ENCODE peak calls at places on chromosomes 6 and 20, in five cellular contexts. E is Peyer's patch, V is heart left ventricle, Y is IMR-90, Z is colonic mucosa. G is an unnamed sample. For H3K4me1, the result is how much of the 10 kb centered on the place peaks cover.

GRCh38 chr6:122035193-122035592 is 364.3 kb upstream of the HSF2 start:
- DNase-seq in E (no peak), V (no peak), Y (no peak), Z (no peak), G (no peak)

GRCh38 chr20:58545565-58546195 is 30.5 kb upstream of the APCDD1L start:
- DNase-seq in E (no peak), V (no peak), Y (no peak), Z (no peak), G (no peak)

GRCh38 chr6:33860706-33861474 is 57.1 kb upstream of the MLN start:
- DNase-seq in E (no peak), V (no peak), Y (peak), Z (peak), G (no peak)

GRCh38 chr20:24986436-24987015 is 6.0 kb downstream of the APMAP start:
- DNase-seq in E (no peak), V (peak), Y (no peak), Z (peak), G (no peak)

GRCh38 chr20:62685781-62686555 is 22.7 kb upstream of the NTSR1 start:
- DNase-seq in E (peak), V (no peak), Y (no peak), Z (peak), G (peak)

GRCh38 chr6:30725713-30726505 is 5.8 kb downstream of the TUBB start:
- DNase-seq in E (no peak), V (no peak), Y (peak), Z (no peak), G (no peak)

GRCh38 chr6:142542704-142543233 is 241.0 kb downstream of the ADGRG6 start:
- DNase-seq in E (no peak), V (peak), Y (peak), Z (peak), G (peak)

GRCh38 chr6:163533443-163533842 is 118.9 kb downstream of the QKI start:
- DNase-seq in E (no peak), V (no peak), Y (peak), Z (no peak), G (no peak)

GRCh38 chr6:143656026-143656425 is 21.7 kb upstream of the PHACTR2 start:
- DNase-seq in E (no peak), V (no peak), Y (no peak), Z (no peak), G (no peak)

GRCh38 chr6:20416063-20416454 is 14.4 kb downstream of the E2F3 start:
- DNase-seq in E (no peak), V (no peak), Y (no peak), Z (no peak), G (no peak)

GRCh38 chr6:166029506-166029905 is 138.1 kb downstream of the TBXT start:
- DNase-seq in E (no peak), V (no peak), Y (peak), Z (no peak), G (no peak)

GRCh38 chr6:18309046-18309445 is 44.7 kb upstream of the DEK start:
- DNase-seq in E (no peak), V (no peak), Y (no peak), Z (no peak), G (no peak)

GRCh38 chr6:151239603-151240035 is at the start of gene AKAP12:
- DNase-seq in E (peak), V (peak), Y (peak), Z (peak), G (peak)

GRCh38 chr20:16263582-16263981 is 309.7 kb downstream of the KIF16B start:
- DNase-seq in E (no peak), V (no peak), Y (no peak), Z (no peak), G (no peak)

GRCh38 chr6:132021552-132022375 is 70.6 kb upstream of the CCN2 start:
- DNase-seq in E (no peak), V (no peak), Y (no peak), Z (no peak), G (no peak)

GRCh38 chr6:32607263-32607987 is 17.8 kb upstream of the HLA-DRB1 start:
- DNase-seq in E (no peak), V (no peak), Y (no peak), Z (no peak), G (no peak)

GRCh38 chr6:107823047-107823557 is 1.0 kb downstream of the SCML4 start:
- DNase-seq in E (no peak), V (no peak), Y (no peak), Z (no peak), G (no peak)

GRCh38 chr6:121559611-121560269 is 124.3 kb downstream of the GJA1 start:
- DNase-seq in E (no peak), V (no peak), Y (no peak), Z (no peak), G (no peak)

GRCh38 chr6:161142957-161143296 is 130.9 kb downstream of the AGPAT4 start:
- DNase-seq in E (no peak), V (no peak), Y (no peak), Z (no peak), G (no peak)

DNA sequence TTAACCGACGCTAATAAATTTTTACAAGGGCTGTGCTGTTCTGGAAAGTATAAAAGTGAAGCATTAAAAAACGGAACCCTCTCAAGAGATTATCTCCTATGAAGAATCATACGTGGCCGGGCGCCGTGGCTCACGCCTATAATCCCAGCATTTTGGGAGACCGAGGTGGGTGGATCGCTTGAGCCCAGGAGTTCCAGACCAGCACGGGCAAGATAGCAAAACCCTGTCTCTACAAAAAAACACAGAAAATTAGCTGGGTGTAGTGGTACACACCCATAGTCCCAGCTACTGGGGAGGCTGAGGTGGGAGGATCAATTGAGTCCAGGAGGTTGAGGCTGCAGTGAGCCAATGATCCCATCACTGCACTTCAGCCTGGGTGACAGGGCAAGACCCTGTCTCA is 83.4 kb downstream of the GMPR start:
- DNase-seq in E (no peak), V (no peak), Y (no peak), Z (no peak), G (no peak)
- H3K4me1 ChIP-seq in E (under half), V (under half), Y (under half), Z (under half), G (half or more)

GRCh38 chr6:130935978-130936377 is 108.8 kb downstream of the SMLR1 start:
- DNase-seq in E (no peak), V (no peak), Y (no peak), Z (no peak), G (no peak)

GRCh38 chr6:130934848-130935585 is 107.8 kb downstream of the SMLR1 start:
- DNase-seq in E (no peak), V (no peak), Y (no peak), Z (no peak), G (no peak)

GRCh38 chr6:130937942-130938604 is 110.9 kb downstream of the SMLR1 start:
- DNase-seq in E (no peak), V (no peak), Y (peak), Z (no peak), G (no peak)

GRCh38 chr6:130933712-130934200 is 106.5 kb downstream of the SMLR1 start:
- DNase-seq in E (no peak), V (no peak), Y (peak), Z (no peak), G (no peak)

GRCh38 chr6:130936933-130937332 is 109.7 kb downstream of the SMLR1 start:
- DNase-seq in E (no peak), V (no peak), Y (no peak), Z (no peak), G (no peak)
- H3K4me1 ChIP-seq in E (under half), V (under half), Y (under half), Z (under half), G (half or more)

DNA sequence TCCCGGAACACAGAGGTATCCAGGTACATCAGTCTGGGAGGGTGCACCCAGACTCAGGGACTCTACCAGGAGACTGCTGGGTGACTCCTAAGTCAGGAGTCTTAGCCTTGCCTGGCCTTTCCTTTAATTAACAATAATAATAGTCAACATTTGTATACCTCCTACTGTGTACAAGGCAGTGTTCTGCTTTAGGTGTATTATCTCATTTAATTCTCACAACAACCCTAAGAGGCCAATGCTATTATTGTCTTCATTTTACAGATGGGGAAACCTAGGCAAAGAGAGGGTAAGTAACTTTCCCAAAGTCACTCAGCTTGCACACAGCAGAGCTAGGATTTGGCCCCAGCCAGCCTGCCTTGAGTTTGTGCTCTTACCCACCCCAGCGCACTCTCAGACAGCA is 39.6 kb downstream of the MRPL14 start:
- DNase-seq in E (no peak), V (no peak), Y (no peak), Z (no peak), G (no peak)
- H3K4me1 ChIP-seq in E (under half), V (under half), Y (under half), Z (under half), G (under half)

GRCh38 chr6:150172929-150173328 is 30.1 kb downstream of the PPP1R14C start:
- DNase-seq in E (no peak), V (no peak), Y (no peak), Z (no peak), G (no peak)

GRCh38 chr6:150163970-150164369 is 21.1 kb downstream of the PPP1R14C start:
- DNase-seq in E (no peak), V (no peak), Y (no peak), Z (no peak), G (no peak)

GRCh38 chr6:150169609-150170008 is 26.8 kb downstream of the PPP1R14C start:
- DNase-seq in E (no peak), V (no peak), Y (peak), Z (no peak), G (no peak)

GRCh38 chr6:150165020-150165702 is 22.3 kb downstream of the PPP1R14C start:
- DNase-seq in E (no peak), V (no peak), Y (no peak), Z (no peak), G (no peak)

GRCh38 chr6:150167479-150167873 is 24.6 kb downstream of the PPP1R14C start:
- DNase-seq in E (no peak), V (peak), Y (no peak), Z (no peak), G (peak)
- H3K4me1 ChIP-seq in E (under half), V (under half), Y (under half), Z (under half), G (under half)